ENCODE peak calls at places on chromosomes 1 and 21, in seven cellular contexts. One of them, this sample, is unnamed.

GRCh38 chr1:171134194-171134924 is 43.7 kb downstream of the FMO3 start:
- DNase-seq in H1: no peak
- DNase-seq in endothelial cell of umbilical vein: no peak
- DNase-seq in GM12878: no peak
- DNase-seq in HepG2: no peak
- DNase-seq in HCT116: no peak
- DNase-seq in K562: no peak
- DNase-seq in this sample: no peak

GRCh38 chr1:115069186-115069585 is 20.1 kb downstream of the TSPAN2 start:
- DNase-seq in endothelial cell of umbilical vein: no peak
- DNase-seq in HepG2: no peak
- DNase-seq in K562: no peak
- DNase-seq in H1: no peak
- DNase-seq in GM12878: no peak
- DNase-seq in HCT116: no peak
- DNase-seq in this sample: no peak

GRCh38 chr1:36771222-36771621 is 263.1 kb downstream of the GRIK3 start:
- DNase-seq in K562: no peak
- DNase-seq in HepG2: no peak
- DNase-seq in HCT116: no peak
- DNase-seq in endothelial cell of umbilical vein: no peak
- DNase-seq in H1: peak; percentile 75
- DNase-seq in GM12878: no peak
- DNase-seq in this sample: no peak

GRCh38 chr21:34354836-34355235 is 9.0 kb upstream of the KCNE2 start:
- DNase-seq in H1: no peak
- DNase-seq in GM12878: no peak
- DNase-seq in K562: no peak
- DNase-seq in HepG2: no peak
- DNase-seq in endothelial cell of umbilical vein: no peak
- DNase-seq in HCT116: no peak
- DNase-seq in this sample: no peak

GRCh38 chr21:36747815-36748381 is 49.0 kb downstream of the SIM2 start:
- DNase-seq in H1: no peak
- DNase-seq in GM12878: no peak
- DNase-seq in K562: peak; percentile 82
- DNase-seq in HCT116: no peak
- DNase-seq in endothelial cell of umbilical vein: peak; percentile 35
- DNase-seq in HepG2: peak; percentile 23
- DNase-seq in this sample: no peak

GRCh38 chr1:209879539-209879938 is 51.8 kb downstream of the UTP25 start:
- DNase-seq in H1: no peak
- DNase-seq in HepG2: peak; percentile 2
- DNase-seq in GM12878: no peak
- DNase-seq in endothelial cell of umbilical vein: no peak
- DNase-seq in K562: no peak
- DNase-seq in HCT116: no peak
- DNase-seq in this sample: no peak

GRCh38 chr1:72009756-72010441 is 272.4 kb downstream of the NEGR1 start:
- DNase-seq in HCT116: no peak
- DNase-seq in endothelial cell of umbilical vein: peak; percentile 26
- DNase-seq in HepG2: no peak
- DNase-seq in GM12878: no peak
- DNase-seq in H1: no peak
- DNase-seq in K562: no peak
- DNase-seq in this sample: no peak

GRCh38 chr1:226603030-226603960 is 54.7 kb downstream of the STUM start:
- DNase-seq in endothelial cell of umbilical vein: peak; percentile 46
- DNase-seq in K562: no peak
- DNase-seq in HCT116: no peak
- DNase-seq in H1: no peak
- DNase-seq in HepG2: no peak
- DNase-seq in GM12878: no peak
- DNase-seq in this sample: no peak

GRCh38 chr1:31435471-31436409 is 22.7 kb downstream of the SERINC2 start:
- DNase-seq in H1: no peak
- DNase-seq in GM12878: no peak
- DNase-seq in HepG2: no peak
- DNase-seq in endothelial cell of umbilical vein: no peak
- DNase-seq in HCT116: no peak
- DNase-seq in K562: no peak
- DNase-seq in this sample: no peak

GRCh38 chr1:117346206-117346928 is 20.9 kb upstream of the MAN1A2 start:
- DNase-seq in endothelial cell of umbilical vein: no peak
- DNase-seq in K562: no peak
- DNase-seq in H1: no peak
- DNase-seq in HepG2: no peak
- DNase-seq in GM12878: no peak
- DNase-seq in HCT116: no peak
- DNase-seq in this sample: no peak

GRCh38 chr1:19990703-19991102 is 11.3 kb upstream of the PLA2G2A start:
- DNase-seq in H1: no peak
- DNase-seq in endothelial cell of umbilical vein: no peak
- DNase-seq in GM12878: no peak
- DNase-seq in HCT116: no peak
- DNase-seq in K562: no peak
- DNase-seq in HepG2: no peak
- DNase-seq in this sample: no peak

GRCh38 chr1:39917825-39918224 is 16.1 kb upstream of the MYCL start:
- DNase-seq in HepG2: no peak
- DNase-seq in HCT116: no peak
- DNase-seq in H1: no peak
- DNase-seq in K562: no peak
- DNase-seq in GM12878: no peak
- DNase-seq in endothelial cell of umbilical vein: no peak
- DNase-seq in this sample: no peak

GRCh38 chr1:46039571-46040052 is 92.8 kb downstream of the PIK3R3 start:
- DNase-seq in K562: no peak
- DNase-seq in endothelial cell of umbilical vein: peak; percentile 83
- DNase-seq in HepG2: no peak
- DNase-seq in GM12878: no peak
- DNase-seq in HCT116: no peak
- DNase-seq in H1: no peak
- DNase-seq in this sample: peak; percentile 26

GRCh38 chr1:154741747-154742495 is 128.2 kb downstream of the KCNN3 start:
- DNase-seq in K562: peak; percentile 38
- DNase-seq in HCT116: no peak
- DNase-seq in HepG2: peak; percentile 63
- DNase-seq in GM12878: no peak
- DNase-seq in H1: peak; percentile 56
- DNase-seq in endothelial cell of umbilical vein: no peak
- DNase-seq in this sample: no peak

GRCh38 chr21:26550357-26550756 is 22.7 kb downstream of the CYYR1 start:
- DNase-seq in endothelial cell of umbilical vein: no peak
- DNase-seq in GM12878: no peak
- DNase-seq in K562: no peak
- DNase-seq in H1: no peak
- DNase-seq in HepG2: no peak
- DNase-seq in HCT116: no peak
- DNase-seq in this sample: peak; percentile 60

GRCh38 chr1:83819436-83819835 is 179.5 kb downstream of the TTLL7 start:
- DNase-seq in H1: no peak
- DNase-seq in GM12878: no peak
- DNase-seq in endothelial cell of umbilical vein: no peak
- DNase-seq in K562: no peak
- DNase-seq in HCT116: no peak
- DNase-seq in HepG2: no peak
- DNase-seq in this sample: no peak

GRCh38 chr1:59949648-59950047 is 23.1 kb upstream of the CYP2J2 start:
- DNase-seq in K562: no peak
- DNase-seq in H1: no peak
- DNase-seq in endothelial cell of umbilical vein: no peak
- DNase-seq in HCT116: no peak
- DNase-seq in HepG2: no peak
- DNase-seq in GM12878: no peak
- DNase-seq in this sample: no peak

GRCh38 chr21:28636988-28637691 is 355.5 kb downstream of the LTN1 start:
- DNase-seq in endothelial cell of umbilical vein: peak; percentile 96
- DNase-seq in K562: no peak
- DNase-seq in HCT116: no peak
- DNase-seq in HepG2: no peak
- DNase-seq in GM12878: no peak
- DNase-seq in H1: no peak
- DNase-seq in this sample: no peak

GRCh38 chr1:155834296-155834926 is 22.6 kb downstream of the GON4L start:
- DNase-seq in HepG2: no peak
- DNase-seq in HCT116: no peak
- DNase-seq in GM12878: no peak
- DNase-seq in H1: no peak
- DNase-seq in K562: peak; percentile 64
- DNase-seq in endothelial cell of umbilical vein: peak; percentile 30
- DNase-seq in this sample: no peak

GRCh38 chr1:112505878-112506277 is 2.9 kb upstream of the WNT2B start:
- DNase-seq in K562: no peak
- DNase-seq in H1: no peak
- DNase-seq in HCT116: no peak
- DNase-seq in endothelial cell of umbilical vein: no peak
- DNase-seq in GM12878: no peak
- DNase-seq in HepG2: no peak
- DNase-seq in this sample: no peak

DNA sequence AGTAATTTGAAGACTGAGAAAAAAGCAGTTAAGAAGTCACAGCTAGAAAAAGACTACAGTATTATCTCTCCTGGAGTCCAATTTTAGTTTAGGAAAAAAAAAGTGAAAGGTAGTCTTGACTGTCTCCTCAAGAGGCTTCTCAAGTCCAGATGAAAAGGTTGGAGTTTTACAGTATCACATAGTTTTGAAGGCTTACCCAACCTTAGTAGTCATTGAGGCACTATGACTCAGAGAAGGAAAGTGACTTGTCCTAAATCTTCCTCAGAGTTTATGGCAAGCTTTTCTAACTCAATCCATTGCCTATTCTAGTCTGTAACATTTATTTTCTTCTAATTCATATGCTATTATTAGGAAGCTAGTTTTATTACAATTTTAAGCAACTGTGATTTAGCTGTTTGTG is 174.9 kb downstream of the DPYD start:
- DNase-seq in GM12878: no peak
- DNase-seq in K562: no peak
- DNase-seq in HepG2: no peak
- DNase-seq in HCT116: no peak
- DNase-seq in endothelial cell of umbilical vein: no peak
- DNase-seq in H1: no peak
- DNase-seq in this sample: no peak
- TF ChIP-seq POLR2AphosphoS5 in GM12878: no peak
- TF ChIP-seq POLR2AphosphoS5 in K562: no peak
- TF ChIP-seq POLR2AphosphoS5 in HepG2: no peak
- TF ChIP-seq POLR2AphosphoS5 in HCT116: no peak
- TF ChIP-seq POLR2AphosphoS5 in endothelial cell of umbilical vein: no peak
- TF ChIP-seq POLR2AphosphoS5 in H1: no peak
- TF ChIP-seq POLR2AphosphoS5 in this sample: no peak

DNA sequence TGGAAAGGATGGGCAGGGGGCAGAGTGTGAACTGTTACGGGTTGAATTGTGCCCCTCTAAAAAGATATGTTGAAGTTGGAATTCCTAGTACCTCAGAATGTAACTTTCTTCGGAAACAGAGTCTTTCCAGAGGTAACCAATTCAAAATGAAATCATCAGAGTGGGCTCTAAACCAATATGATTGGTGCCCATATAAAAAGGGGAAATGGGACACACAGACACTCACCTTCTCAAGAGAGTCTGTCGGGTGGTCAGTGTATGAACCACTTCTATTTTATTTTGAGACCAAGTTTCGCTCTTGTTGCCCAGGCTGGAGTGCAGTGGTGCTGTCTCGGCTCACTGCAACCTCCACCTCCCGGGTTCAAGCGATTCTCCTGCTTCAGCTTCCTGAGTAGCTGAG is 7.6 kb downstream of the EDARADD start:
- DNase-seq in H1: no peak
- DNase-seq in K562: no peak
- DNase-seq in GM12878: no peak
- DNase-seq in HepG2: no peak
- DNase-seq in endothelial cell of umbilical vein: no peak
- DNase-seq in HCT116: no peak
- DNase-seq in this sample: no peak
- TF ChIP-seq EZH2 in H1: no peak
- TF ChIP-seq EZH2 in K562: no peak
- TF ChIP-seq EZH2 in GM12878: no peak
- TF ChIP-seq EZH2 in HepG2: no peak
- TF ChIP-seq EZH2 in endothelial cell of umbilical vein: no peak
- TF ChIP-seq EZH2 in HCT116: no peak
- TF ChIP-seq EZH2 in this sample: no peak

DNA sequence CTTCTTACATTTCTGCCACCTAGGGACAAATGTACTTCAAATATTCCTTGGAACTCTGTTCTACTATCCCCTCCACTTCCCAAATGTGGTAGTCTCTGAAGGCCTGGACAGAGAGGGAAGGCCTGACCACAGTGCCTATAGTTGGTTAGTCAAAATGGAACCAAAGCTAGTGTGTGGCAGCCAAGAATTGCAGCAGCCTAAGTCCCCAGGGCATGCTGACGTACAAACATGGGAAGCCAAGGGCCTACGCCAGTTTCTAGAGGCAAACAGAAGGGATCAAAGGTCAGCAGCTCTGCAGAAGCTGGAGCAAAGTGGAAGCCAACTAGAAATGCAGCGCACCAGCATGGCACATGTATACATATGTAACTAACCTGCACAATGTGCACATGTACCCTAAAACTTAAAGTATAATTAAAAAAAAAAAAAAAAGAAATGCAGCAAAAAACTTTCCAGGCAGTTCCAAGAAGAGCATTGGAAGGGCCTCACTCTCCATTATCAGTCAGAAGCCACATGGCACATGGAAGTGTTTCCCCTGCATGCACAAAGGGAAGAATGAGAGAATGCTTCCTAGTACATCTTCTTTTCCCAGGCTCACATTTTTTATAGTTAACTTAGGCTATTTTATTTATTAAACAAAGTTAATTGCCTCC is 39.4 kb upstream of the GADD45A start:
- DNase-seq in K562: no peak
- DNase-seq in HCT116: no peak
- DNase-seq in GM12878: no peak
- DNase-seq in H1: no peak
- DNase-seq in endothelial cell of umbilical vein: no peak
- DNase-seq in HepG2: peak; percentile 83
- DNase-seq in this sample: no peak
- H3K9me3 ChIP-seq in K562: no peaks in the 10 kb centered on the region
- H3K9me3 ChIP-seq in HCT116: no peaks in the 10 kb centered on the region
- H3K9me3 ChIP-seq in GM12878: no peaks in the 10 kb centered on the region
- H3K9me3 ChIP-seq in H1: no peaks in the 10 kb centered on the region
- H3K9me3 ChIP-seq in endothelial cell of umbilical vein: peaks cover 2% of the 10 kb centered on the region
- H3K9me3 ChIP-seq in HepG2: no peaks in the 10 kb centered on the region
- H3K9me3 ChIP-seq in this sample: no peaks in the 10 kb centered on the region

DNA sequence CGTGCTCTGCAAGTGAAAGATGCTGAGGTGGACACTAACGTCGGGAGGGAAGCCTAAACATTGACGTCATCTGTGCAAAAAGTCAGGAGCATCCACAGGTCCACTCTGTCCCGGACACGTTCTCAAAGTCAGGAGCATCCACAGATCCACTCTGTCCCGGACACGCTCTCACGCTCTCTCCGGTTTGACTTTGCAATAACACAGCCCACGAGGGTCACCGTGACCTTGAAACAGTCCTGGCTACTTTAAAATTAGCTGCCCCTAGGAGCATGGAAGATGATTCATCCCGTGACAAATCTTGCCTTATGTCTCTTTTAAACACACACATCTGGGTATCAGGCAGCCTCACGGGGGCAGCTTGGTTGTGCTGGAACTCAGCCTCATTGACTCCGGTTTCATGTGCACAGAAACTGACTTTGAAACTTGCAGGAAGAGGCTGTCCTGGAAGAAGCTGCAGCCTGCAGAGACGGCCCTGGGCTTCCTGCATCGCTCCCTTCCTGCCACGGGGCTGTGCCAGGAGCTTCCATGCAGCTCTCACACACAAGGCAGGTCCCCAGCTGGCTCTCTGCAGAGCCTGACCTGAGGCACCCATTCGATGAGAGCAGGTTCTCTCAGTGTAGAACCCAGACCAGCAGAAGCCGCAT is 18.1 kb upstream of the COL18A1 start:
- DNase-seq in HepG2: no peak
- DNase-seq in endothelial cell of umbilical vein: peak; percentile 57
- DNase-seq in GM12878: no peak
- DNase-seq in K562: no peak
- DNase-seq in HCT116: no peak
- DNase-seq in H1: no peak
- DNase-seq in this sample: no peak
- TF ChIP-seq POLR2AphosphoS5 in HepG2: no peak
- TF ChIP-seq POLR2AphosphoS5 in endothelial cell of umbilical vein: no peak
- TF ChIP-seq POLR2AphosphoS5 in GM12878: no peak
- TF ChIP-seq POLR2AphosphoS5 in K562: no peak
- TF ChIP-seq POLR2AphosphoS5 in HCT116: no peak
- TF ChIP-seq POLR2AphosphoS5 in H1: no peak
- TF ChIP-seq POLR2AphosphoS5 in this sample: no peak

This sample was measured in SK-N-MC.